ENCODE peak calls at places on chromosomes 16 and 17, in eight cellular contexts. One of them, this sample, is unnamed.

GRCh38 chr17:60535382-60536279 is 9.6 kb upstream of the APPBP2 start:
- DNase-seq in fibroblast of lung: peak; percentile 78
- DNase-seq in omental fat pad: no peak
- DNase-seq in Peyer's patch: no peak
- DNase-seq in lower leg skin: no peak
- DNase-seq in hepatocyte: peak; percentile 42
- DNase-seq in HFFc6: peak; percentile 61
- DNase-seq in cardiac muscle cell: no peak
- DNase-seq in this sample: no peak

GRCh38 chr16:30992931-30993816 is 8.2 kb downstream of the HSD3B7 start:
- DNase-seq in Peyer's patch: no peak
- DNase-seq in cardiac muscle cell: no peak
- DNase-seq in hepatocyte: no peak
- DNase-seq in lower leg skin: no peak
- DNase-seq in omental fat pad: no peak
- DNase-seq in HFFc6: no peak
- DNase-seq in fibroblast of lung: no peak
- DNase-seq in this sample: no peak

GRCh38 chr17:76404256-76404655 is 19.8 kb downstream of the SPHK1 start:
- DNase-seq in omental fat pad: no peak
- DNase-seq in hepatocyte: no peak
- DNase-seq in Peyer's patch: no peak
- DNase-seq in fibroblast of lung: no peak
- DNase-seq in lower leg skin: no peak
- DNase-seq in cardiac muscle cell: no peak
- DNase-seq in HFFc6: no peak
- DNase-seq in this sample: no peak

GRCh38 chr17:29344201-29344856 is 45.8 kb upstream of the TAOK1 start:
- DNase-seq in Peyer's patch: no peak
- DNase-seq in lower leg skin: peak; percentile 32
- DNase-seq in cardiac muscle cell: no peak
- DNase-seq in hepatocyte: peak; percentile 52
- DNase-seq in omental fat pad: no peak
- DNase-seq in HFFc6: no peak
- DNase-seq in fibroblast of lung: no peak
- DNase-seq in this sample: no peak

GRCh38 chr17:76000016-76000754 is 470 bp upstream of the CDK3 start:
- DNase-seq in HFFc6: no peak
- DNase-seq in cardiac muscle cell: peak; percentile 72
- DNase-seq in fibroblast of lung: no peak
- DNase-seq in hepatocyte: peak; percentile 64
- DNase-seq in Peyer's patch: peak; percentile 80
- DNase-seq in lower leg skin: no peak
- DNase-seq in omental fat pad: peak; percentile 39
- DNase-seq in this sample: peak; percentile 55

GRCh38 chr17:81511800-81512559 is 619 bp downstream of the ACTG1 start:
- DNase-seq in HFFc6: peak; percentile 43
- DNase-seq in lower leg skin: no peak
- DNase-seq in cardiac muscle cell: peak; percentile 36
- DNase-seq in Peyer's patch: peak; percentile 66
- DNase-seq in omental fat pad: no peak
- DNase-seq in hepatocyte: no peak
- DNase-seq in fibroblast of lung: no peak
- DNase-seq in this sample: peak; percentile 41

GRCh38 chr16:49675417-49675816 is 180.5 kb downstream of the ZNF423 start:
- DNase-seq in Peyer's patch: no peak
- DNase-seq in cardiac muscle cell: no peak
- DNase-seq in omental fat pad: no peak
- DNase-seq in fibroblast of lung: no peak
- DNase-seq in lower leg skin: no peak
- DNase-seq in hepatocyte: no peak
- DNase-seq in HFFc6: no peak
- DNase-seq in this sample: no peak

GRCh38 chr17:41061969-41062368 is 2.1 kb upstream of the KRTAP2-3 start:
- DNase-seq in lower leg skin: no peak
- DNase-seq in Peyer's patch: no peak
- DNase-seq in HFFc6: peak; percentile 93
- DNase-seq in omental fat pad: no peak
- DNase-seq in hepatocyte: no peak
- DNase-seq in cardiac muscle cell: no peak
- DNase-seq in fibroblast of lung: peak; percentile 99
- DNase-seq in this sample: no peak

GRCh38 chr16:85157813-85158701 is 45.8 kb upstream of the CIBAR2 start:
- DNase-seq in cardiac muscle cell: peak; percentile 85
- DNase-seq in HFFc6: no peak
- DNase-seq in omental fat pad: no peak
- DNase-seq in lower leg skin: no peak
- DNase-seq in hepatocyte: no peak
- DNase-seq in fibroblast of lung: no peak
- DNase-seq in Peyer's patch: no peak
- DNase-seq in this sample: no peak

GRCh38 chr16:88924834-88925539 is 52.0 kb downstream of the CBFA2T3 start:
- DNase-seq in lower leg skin: no peak
- DNase-seq in hepatocyte: peak; percentile 76
- DNase-seq in cardiac muscle cell: peak; percentile 42
- DNase-seq in fibroblast of lung: peak; percentile 78
- DNase-seq in Peyer's patch: peak; percentile 74
- DNase-seq in omental fat pad: no peak
- DNase-seq in HFFc6: peak; percentile 52
- DNase-seq in this sample: no peak

GRCh38 chr16:81558444-81559175 is 114.0 kb downstream of the CMIP start:
- DNase-seq in omental fat pad: no peak
- DNase-seq in lower leg skin: no peak
- DNase-seq in HFFc6: no peak
- DNase-seq in hepatocyte: peak; percentile 90
- DNase-seq in cardiac muscle cell: no peak
- DNase-seq in fibroblast of lung: no peak
- DNase-seq in Peyer's patch: peak; percentile 90
- DNase-seq in this sample: no peak

GRCh38 chr16:68400924-68401460 is 47.3 kb downstream of the SMPD3 start:
- DNase-seq in omental fat pad: no peak
- DNase-seq in hepatocyte: no peak
- DNase-seq in HFFc6: no peak
- DNase-seq in fibroblast of lung: no peak
- DNase-seq in lower leg skin: no peak
- DNase-seq in Peyer's patch: no peak
- DNase-seq in cardiac muscle cell: no peak
- DNase-seq in this sample: no peak

GRCh38 chr17:80831481-80831880 is 160.2 kb upstream of the CHMP6 start:
- DNase-seq in HFFc6: no peak
- DNase-seq in fibroblast of lung: no peak
- DNase-seq in cardiac muscle cell: no peak
- DNase-seq in Peyer's patch: peak; percentile 36
- DNase-seq in omental fat pad: no peak
- DNase-seq in lower leg skin: peak; percentile 64
- DNase-seq in hepatocyte: no peak
- DNase-seq in this sample: no peak

GRCh38 chr17:7943291-7943690 is 11.3 kb downstream of the CNTROB start:
- DNase-seq in fibroblast of lung: no peak
- DNase-seq in lower leg skin: no peak
- DNase-seq in omental fat pad: no peak
- DNase-seq in cardiac muscle cell: no peak
- DNase-seq in hepatocyte: no peak
- DNase-seq in Peyer's patch: no peak
- DNase-seq in HFFc6: no peak
- DNase-seq in this sample: no peak

GRCh38 chr16:80023865-80024264 is 423.3 kb upstream of the MAF start:
- DNase-seq in lower leg skin: no peak
- DNase-seq in omental fat pad: no peak
- DNase-seq in fibroblast of lung: peak; percentile 28
- DNase-seq in HFFc6: peak; percentile 11
- DNase-seq in cardiac muscle cell: no peak
- DNase-seq in Peyer's patch: no peak
- DNase-seq in hepatocyte: peak; percentile 28
- DNase-seq in this sample: no peak

GRCh38 chr17:60371818-60372510 is 20.0 kb downstream of the USP32 start:
- DNase-seq in cardiac muscle cell: no peak
- DNase-seq in Peyer's patch: no peak
- DNase-seq in HFFc6: no peak
- DNase-seq in omental fat pad: no peak
- DNase-seq in lower leg skin: no peak
- DNase-seq in fibroblast of lung: no peak
- DNase-seq in hepatocyte: no peak
- DNase-seq in this sample: no peak

GRCh38 chr16:27251561-27252205 is 16.9 kb downstream of the NSMCE1 start:
- DNase-seq in cardiac muscle cell: no peak
- DNase-seq in fibroblast of lung: no peak
- DNase-seq in HFFc6: no peak
- DNase-seq in hepatocyte: no peak
- DNase-seq in lower leg skin: peak; percentile 32
- DNase-seq in Peyer's patch: no peak
- DNase-seq in omental fat pad: no peak
- DNase-seq in this sample: no peak

GRCh38 chr17:17119106-17119505 is 76.8 kb downstream of the MPRIP start:
- DNase-seq in lower leg skin: no peak
- DNase-seq in cardiac muscle cell: no peak
- DNase-seq in Peyer's patch: no peak
- DNase-seq in HFFc6: no peak
- DNase-seq in omental fat pad: no peak
- DNase-seq in fibroblast of lung: no peak
- DNase-seq in hepatocyte: no peak
- DNase-seq in this sample: no peak

DNA sequence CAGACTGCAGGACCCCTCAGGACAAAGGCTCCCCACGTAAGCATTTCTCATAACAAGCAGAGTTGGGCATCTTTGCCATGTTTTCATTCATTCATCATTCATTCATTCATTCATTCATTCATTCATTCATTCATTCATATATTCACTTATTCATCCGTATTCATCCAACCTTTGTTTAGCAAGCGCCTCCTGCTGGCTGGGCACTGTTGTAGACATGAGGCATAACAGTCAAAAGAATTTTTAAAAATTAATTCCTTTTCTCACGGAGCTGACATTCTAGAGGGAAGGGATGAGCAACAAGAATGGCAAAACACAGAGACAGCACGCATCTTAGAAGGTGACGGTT is 351.7 kb upstream of the TNRC6C start:
- DNase-seq in HFFc6: no peak
- DNase-seq in cardiac muscle cell: no peak
- DNase-seq in Peyer's patch: no peak
- DNase-seq in omental fat pad: no peak
- DNase-seq in lower leg skin: no peak
- DNase-seq in hepatocyte: no peak
- DNase-seq in fibroblast of lung: no peak
- DNase-seq in this sample: no peak
- TF ChIP-seq CTCF in HFFc6: peak; percentile 62
- TF ChIP-seq CTCF in cardiac muscle cell: no peak
- TF ChIP-seq CTCF in Peyer's patch: no peak
- TF ChIP-seq CTCF in omental fat pad: no peak
- TF ChIP-seq CTCF in lower leg skin: no peak
- TF ChIP-seq CTCF in hepatocyte: no peak
- TF ChIP-seq CTCF in fibroblast of lung: no peak
- TF ChIP-seq CTCF in this sample: no peak

GRCh38 chr17:48244121-48244711 is 136.7 kb downstream of the SNX11 start:
- DNase-seq in lower leg skin: no peak
- DNase-seq in hepatocyte: peak; percentile 65
- DNase-seq in fibroblast of lung: peak; percentile 65
- DNase-seq in omental fat pad: no peak
- DNase-seq in cardiac muscle cell: no peak
- DNase-seq in Peyer's patch: peak; percentile 71
- DNase-seq in HFFc6: peak; percentile 51
- DNase-seq in this sample: no peak
- TF ChIP-seq CTCF in lower leg skin: no peak
- TF ChIP-seq CTCF in hepatocyte: no peak
- TF ChIP-seq CTCF in fibroblast of lung: no peak
- TF ChIP-seq CTCF in omental fat pad: no peak
- TF ChIP-seq CTCF in cardiac muscle cell: no peak
- TF ChIP-seq CTCF in Peyer's patch: no peak
- TF ChIP-seq CTCF in HFFc6: no peak
- TF ChIP-seq CTCF in this sample: no peak

DNA sequence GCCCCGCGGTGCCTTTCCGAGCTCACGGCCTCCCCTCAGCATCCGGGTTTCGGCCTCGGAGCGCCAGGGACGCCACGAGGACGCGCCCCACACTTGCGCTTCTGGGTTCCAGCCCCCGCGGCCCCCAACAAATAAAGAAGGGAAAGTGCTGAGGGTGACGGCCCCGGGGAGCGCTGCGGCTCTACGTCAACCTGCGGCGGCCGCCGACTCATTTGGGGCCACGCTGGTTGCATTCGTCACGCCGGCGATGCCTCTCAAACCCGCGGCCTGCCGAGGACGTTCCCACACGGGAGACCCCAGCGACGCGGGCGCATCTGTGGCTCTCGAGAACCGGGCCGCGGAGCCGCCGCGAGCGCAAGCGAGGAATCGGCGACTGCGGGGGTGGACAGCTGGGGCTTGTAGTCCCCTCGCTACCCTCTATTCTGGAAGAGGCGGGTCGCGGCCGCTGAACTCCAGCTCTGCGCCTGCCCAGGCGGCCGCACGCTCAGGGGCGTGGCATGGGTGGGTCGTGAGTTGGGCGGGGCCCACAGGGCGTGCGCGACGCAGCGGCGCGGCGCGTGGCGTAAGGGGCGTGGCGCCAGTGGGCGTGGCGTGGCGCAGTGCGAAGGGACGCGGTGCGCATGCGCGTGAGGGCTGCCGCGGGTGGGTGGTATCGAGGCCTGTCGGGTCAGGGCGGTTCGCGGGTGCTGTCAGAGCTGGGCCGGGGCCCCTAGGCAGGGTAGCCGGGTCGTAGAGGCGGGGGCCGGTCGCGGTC is at the start of gene AMZ2:
- DNase-seq in hepatocyte: peak; percentile 98
- DNase-seq in lower leg skin: peak; percentile 99
- DNase-seq in fibroblast of lung: peak; percentile 88
- DNase-seq in Peyer's patch: peak; percentile 97
- DNase-seq in HFFc6: peak; percentile 86
- DNase-seq in cardiac muscle cell: peak; percentile 97
- DNase-seq in omental fat pad: peak; percentile 83
- DNase-seq in this sample: peak; percentile 99
- TF ChIP-seq CTCF in hepatocyte: no peak
- TF ChIP-seq CTCF in lower leg skin: no peak
- TF ChIP-seq CTCF in fibroblast of lung: no peak
- TF ChIP-seq CTCF in Peyer's patch: no peak
- TF ChIP-seq CTCF in HFFc6: no peak
- TF ChIP-seq CTCF in cardiac muscle cell: no peak
- TF ChIP-seq CTCF in omental fat pad: no peak
- TF ChIP-seq CTCF in this sample: no peak

DNA sequence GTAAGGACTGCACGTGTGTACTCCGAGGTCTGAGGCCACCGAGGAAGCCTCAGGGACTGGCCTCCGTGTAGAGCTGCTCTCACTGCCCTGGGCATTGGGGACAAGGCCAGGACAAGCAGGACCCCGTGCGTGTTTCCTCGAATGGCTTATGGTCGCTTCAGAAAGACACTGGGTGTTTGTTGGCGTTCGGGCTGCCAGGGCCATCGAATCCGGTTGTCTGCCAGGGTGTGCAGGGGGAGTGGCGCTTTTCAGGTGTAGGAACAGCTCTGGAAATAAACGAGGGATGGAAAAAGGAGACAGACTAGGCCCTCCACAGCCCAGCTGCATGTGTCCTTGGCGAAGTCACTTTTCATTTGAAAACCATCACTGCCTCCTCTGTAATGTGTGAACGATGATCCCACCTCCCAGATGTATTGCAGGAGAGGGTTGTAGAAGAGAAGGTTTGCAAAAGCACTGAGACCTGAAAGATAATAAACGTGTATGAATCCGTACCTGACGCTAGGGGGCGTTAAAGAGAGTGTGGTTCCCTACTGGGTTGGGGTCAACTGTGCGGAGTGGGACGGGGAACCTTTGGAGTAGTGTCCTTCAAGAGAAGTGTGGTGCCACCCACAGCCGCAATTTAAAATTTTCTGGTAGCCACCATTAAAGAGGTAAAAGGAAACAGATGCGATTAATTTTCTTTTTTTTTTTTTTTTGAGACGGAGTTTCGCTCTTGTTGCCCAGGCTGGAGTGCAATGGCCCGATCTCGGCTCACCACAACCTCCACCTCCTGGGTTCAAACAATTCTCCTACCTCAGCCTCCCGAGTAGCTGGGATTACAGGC is 2.1 kb upstream of the ZSCAN10 start:
- DNase-seq in omental fat pad: no peak
- DNase-seq in HFFc6: peak; percentile 9
- DNase-seq in lower leg skin: no peak
- DNase-seq in Peyer's patch: no peak
- DNase-seq in fibroblast of lung: no peak
- DNase-seq in cardiac muscle cell: peak; percentile 71
- DNase-seq in hepatocyte: peak; percentile 68
- DNase-seq in this sample: no peak
- TF ChIP-seq CTCF in omental fat pad: no peak
- TF ChIP-seq CTCF in HFFc6: peak; percentile 82
- TF ChIP-seq CTCF in lower leg skin: no peak
- TF ChIP-seq CTCF in Peyer's patch: no peak
- TF ChIP-seq CTCF in fibroblast of lung: peak; percentile 36
- TF ChIP-seq CTCF in cardiac muscle cell: peak; percentile 57
- TF ChIP-seq CTCF in hepatocyte: peak; percentile 53
- TF ChIP-seq CTCF in this sample: peak; percentile 85

This sample was measured in natural killer cell.